ENCODE peak calls at places on chromosomes 13 and 19, in ten cellular contexts. R is adrenal gland, U is ovary, Q is uterus, J is HCT116, F is A549, G is heart left ventricle, D is IMR-90, V is endothelial cell of umbilical vein, A is body of pancreas. E is an unnamed sample.

GRCh38 chr19:3116621-3117020 is 19.2 kb upstream of the GNA15 start:
- DNase-seq in V (no peak), A (no peak), D (no peak), R (no peak), U (no peak), G (peak), F (no peak), J (no peak), Q (no peak), E (no peak)

GRCh38 chr13:99208845-99209527 is 8.3 kb downstream of the UBAC2 start:
- DNase-seq in F (no peak), R (no peak), V (no peak), A (no peak), J (no peak), D (no peak), G (no peak), U (no peak), Q (no peak), E (no peak)

GRCh38 chr19:29517946-29518345 is 7.8 kb upstream of the VSTM2B start:
- DNase-seq in Q (no peak), A (no peak), F (no peak), U (no peak), V (no peak), R (no peak), J (no peak), G (peak), D (no peak), E (no peak)

GRCh38 chr19:33206261-33207039 is 12.3 kb downstream of the LRP3 start:
- DNase-seq in A (no peak), D (no peak), R (no peak), Q (no peak), J (no peak), G (peak), F (no peak), V (no peak), U (no peak), E (no peak)

GRCh38 chr19:58296086-58296485 is 9.1 kb upstream of the ERVK3-1 start:
- DNase-seq in J (no peak), F (no peak), R (no peak), G (no peak), Q (no peak), V (no peak), D (no peak), U (no peak), A (no peak), E (no peak)

GRCh38 chr19:47274071-47274890 is at the start of gene INAFM1:
- DNase-seq in D (peak), J (peak), Q (peak), A (peak), R (peak), U (peak), V (peak), F (peak), G (peak), E (peak)

GRCh38 chr13:85597790-85598500 is 201.3 kb downstream of the SLITRK6 start:
- DNase-seq in J (no peak), G (no peak), R (no peak), Q (no peak), V (no peak), A (no peak), U (no peak), D (peak), F (no peak), E (no peak)

GRCh38 chr19:5828661-5829566 is 10.6 kb downstream of the FUT6 start:
- DNase-seq in V (peak), A (peak), G (no peak), J (no peak), D (no peak), F (no peak), Q (no peak), U (no peak), R (peak), E (no peak)

DNA sequence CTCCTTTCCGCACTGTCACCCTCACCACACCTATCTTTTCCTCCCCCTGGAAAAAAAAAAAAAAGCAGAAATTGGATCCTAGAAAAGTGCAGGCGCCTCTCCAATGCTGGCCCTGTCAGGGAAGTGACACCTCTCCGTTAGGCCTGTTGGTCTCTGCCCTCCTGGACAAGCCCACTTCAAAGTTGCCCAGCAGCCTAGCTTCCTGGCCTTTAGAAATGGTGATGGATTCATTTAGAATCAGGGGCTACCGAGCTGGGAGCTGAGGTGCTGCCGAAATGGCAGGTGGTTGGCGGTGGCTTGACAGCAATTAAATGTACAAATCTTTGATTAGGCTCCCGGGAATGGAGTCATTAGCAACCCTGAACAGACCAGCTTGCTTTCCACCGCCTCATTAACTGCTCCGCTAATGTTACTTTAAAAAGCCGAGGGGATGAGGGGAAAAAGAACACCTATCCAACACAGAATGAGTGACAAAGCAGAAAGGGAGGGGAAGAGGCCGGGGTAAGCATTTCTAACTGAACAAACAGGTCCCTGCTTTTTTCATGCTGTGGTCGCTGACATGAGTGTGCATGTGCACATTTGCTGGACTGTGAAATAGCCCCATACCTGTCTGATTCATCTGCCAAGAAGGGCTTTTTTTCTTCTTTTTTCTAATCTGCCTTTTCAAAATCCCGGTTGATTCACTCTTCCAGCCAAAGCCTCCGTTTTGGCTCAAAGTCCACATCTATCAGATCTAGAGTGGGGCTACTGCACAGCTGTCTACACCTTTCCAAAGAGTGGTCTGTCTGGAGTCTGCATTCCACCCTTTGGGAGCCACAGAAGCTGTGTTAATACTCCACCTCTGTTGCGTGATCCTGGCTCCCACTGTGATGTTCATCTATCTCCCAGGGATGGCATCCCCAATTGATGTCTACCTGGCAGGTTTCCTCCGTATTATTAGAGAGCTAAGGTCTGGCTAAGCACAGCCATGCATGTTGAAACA is 431.9 kb downstream of the COG6 start:
- DNase-seq in F (no peak), R (no peak), J (no peak), G (no peak), U (no peak), Q (no peak), D (no peak), A (peak), V (no peak), E (no peak)
- TF ChIP-seq POLR2A in F (no peak), R (no peak), J (no peak), G (no peak), U (no peak), Q (no peak), D (no peak), A (no peak), V (no peak), E (no peak)

GRCh38 chr19:44747739-44748425 is 626 bp upstream of the BCL3 start:
- DNase-seq in U (peak), G (peak), F (peak), R (peak), D (peak), J (no peak), Q (peak), A (peak), V (peak), E (peak)
- TF ChIP-seq POLR2A in U (no peak), G (no peak), F (no peak), R (peak), D (peak), J (no peak), Q (no peak), A (peak), V (no peak), E (no peak)

DNA sequence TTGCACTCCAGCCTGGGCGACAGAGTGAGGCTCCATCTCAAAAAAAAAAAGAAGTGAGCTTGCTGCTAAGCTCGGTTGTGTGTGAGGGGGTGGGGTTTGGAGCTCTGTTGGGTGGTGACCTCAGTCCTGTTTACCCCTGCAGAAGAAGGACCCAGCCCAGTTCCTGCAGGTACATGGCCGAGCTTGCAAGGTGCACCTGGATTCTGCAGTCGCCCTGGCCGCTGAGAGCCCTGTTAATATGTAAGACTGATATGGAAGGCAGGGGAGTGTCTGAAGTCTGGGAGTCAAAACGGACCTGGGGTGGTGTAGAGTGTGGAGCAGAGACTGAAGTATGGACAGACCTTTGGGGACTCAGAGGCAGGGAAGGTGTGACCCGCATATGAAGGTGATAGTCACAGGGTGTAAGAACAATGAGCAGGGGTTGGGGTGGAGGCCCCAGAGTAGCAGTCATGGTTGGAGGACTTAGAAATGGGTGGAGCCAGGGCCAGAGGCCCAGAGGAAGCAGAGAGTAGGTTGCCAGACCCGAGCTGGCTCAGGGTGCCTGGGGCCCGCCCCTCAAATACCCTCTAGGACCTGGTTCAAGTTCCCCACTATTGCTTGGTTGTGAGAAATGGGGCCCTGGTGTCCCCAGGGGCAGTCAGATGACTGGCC is 13.2 kb downstream of the CLASRP start:
- DNase-seq in G (no peak), R (no peak), J (no peak), A (no peak), V (no peak), Q (no peak), U (no peak), D (no peak), F (no peak), E (no peak)
- TF ChIP-seq POLR2A in G (no peak), R (no peak), J (no peak), A (no peak), V (no peak), Q (no peak), U (no peak), D (no peak), F (no peak), E (no peak)

GRCh38 chr13:49253310-49253709 is 5.6 kb downstream of the CDADC1 start:
- DNase-seq in D (no peak), A (no peak), G (no peak), V (no peak), U (no peak), R (no peak), Q (no peak), F (no peak), J (no peak), E (no peak)

GRCh38 chr13:49246850-49247721 is 639 bp upstream of the CDADC1 start:
- DNase-seq in G (no peak), J (no peak), D (no peak), F (no peak), R (no peak), V (no peak), A (no peak), U (no peak), Q (no peak), E (no peak)

GRCh38 chr13:49248433-49249002 is 793 bp downstream of the CDADC1 start:
- DNase-seq in A (no peak), U (no peak), R (no peak), J (no peak), G (no peak), F (no peak), Q (no peak), V (peak), D (peak), E (no peak)

DNA sequence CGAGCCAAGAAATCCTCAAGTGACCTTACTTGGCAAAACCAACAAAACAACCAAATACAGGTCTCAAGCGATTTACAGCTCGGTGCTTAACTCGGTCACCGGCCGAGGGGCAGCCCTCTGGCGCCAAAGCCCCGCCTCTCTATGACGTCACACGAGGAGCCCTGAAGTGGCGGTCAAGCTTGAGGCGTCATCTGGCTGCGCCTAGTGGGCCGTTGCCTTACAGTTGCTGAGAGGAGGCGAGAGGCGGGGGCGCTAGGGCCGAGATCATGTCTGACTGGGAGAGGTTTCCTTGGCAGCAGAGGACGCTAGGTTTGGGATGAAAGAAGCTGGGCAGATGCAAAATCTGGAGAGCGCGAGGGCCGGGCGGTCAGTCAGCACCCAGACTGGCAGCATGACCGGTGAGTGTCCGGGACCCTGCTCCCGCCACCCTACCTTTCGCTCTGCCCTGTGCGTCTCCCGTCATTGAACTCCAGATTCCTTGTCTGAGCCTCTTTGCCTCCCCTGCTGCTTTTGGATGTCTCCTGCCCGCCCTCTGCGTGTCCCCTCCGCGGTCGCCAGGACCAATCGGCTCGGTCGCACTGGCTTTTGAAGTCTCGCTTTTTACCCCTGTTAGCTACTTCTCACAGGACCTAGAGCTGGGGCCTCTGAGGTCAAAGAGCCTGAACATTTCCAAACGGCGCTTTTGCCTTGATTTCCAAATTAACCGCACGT is at the start of gene CDADC1:
- DNase-seq in A (peak), D (peak), Q (peak), U (peak), V (peak), J (peak), R (peak), G (peak), F (peak), E (peak)
- TF ChIP-seq POLR2A in A (peak), D (peak), Q (peak), U (peak), V (peak), J (no peak), R (peak), G (no peak), F (peak), E (no peak)

GRCh38 chr19:12546903-12547302 is 4.4 kb downstream of the ZNF564 start:
- DNase-seq in D (no peak), F (no peak), U (no peak), V (no peak), G (no peak), A (no peak), R (no peak), J (no peak), Q (no peak), E (no peak)

GRCh38 chr19:12555456-12555930 is 4.2 kb upstream of the ZNF564 start:
- DNase-seq in R (no peak), V (no peak), A (no peak), G (no peak), Q (no peak), J (no peak), D (no peak), F (no peak), U (no peak), E (no peak)

GRCh38 chr19:12545267-12545666 is 6.0 kb downstream of the ZNF564 start:
- DNase-seq in F (no peak), J (no peak), A (no peak), D (no peak), R (no peak), G (no peak), V (no peak), U (no peak), Q (no peak), E (no peak)

GRCh38 chr19:12546068-12546467 is 5.2 kb downstream of the ZNF564 start:
- DNase-seq in J (no peak), D (no peak), F (no peak), U (no peak), R (no peak), A (no peak), V (no peak), G (no peak), Q (no peak), E (no peak)

GRCh38 chr19:12550951-12551832 is at the start of gene ZNF564:
- DNase-seq in V (peak), G (peak), J (peak), A (peak), D (peak), R (peak), U (peak), F (peak), Q (peak), E (peak)
- TF ChIP-seq POLR2A in V (peak), G (no peak), J (peak), A (peak), D (no peak), R (peak), U (peak), F (peak), Q (peak), E (no peak)

GRCh38 chr13:49446473-49446872 is 2.4 kb downstream of the SETDB2 start:
- DNase-seq in R (no peak), V (no peak), U (no peak), A (no peak), J (no peak), F (no peak), G (no peak), D (no peak), Q (no peak), E (no peak)

GRCh38 chr13:49443327-49443688 is 556 bp downstream of the CAB39L start:
- DNase-seq in A (no peak), R (no peak), F (peak), V (peak), U (no peak), G (no peak), Q (no peak), D (peak), J (no peak), E (no peak)

GRCh38 chr13:49444517-49445395 is 682 bp downstream of the SETDB2 start:
- DNase-seq in U (no peak), R (no peak), A (peak), D (peak), G (no peak), J (no peak), F (peak), Q (no peak), V (no peak), E (peak)

GRCh38 chr13:49441846-49442245 is 2.0 kb downstream of the CAB39L start:
- DNase-seq in Q (no peak), D (peak), J (no peak), R (no peak), F (no peak), V (peak), A (no peak), U (no peak), G (no peak), E (no peak)

GRCh38 chr13:49443689-49444516 is at the start of the genes CAB39L and SETDB2:
- DNase-seq in R (peak), V (peak), U (peak), J (peak), A (peak), G (peak), Q (peak), D (peak), F (peak), E (peak)
- TF ChIP-seq POLR2A in R (peak), V (peak), U (peak), J (no peak), A (peak), G (no peak), Q (peak), D (peak), F (peak), E (peak)

GRCh38 chr19:1652471-1653299 is at the start of gene TCF3:
- DNase-seq in R (peak), J (peak), U (peak), Q (peak), V (peak), F (peak), D (peak), A (peak), G (peak), E (peak)
- TF ChIP-seq POLR2A in R (peak), J (no peak), U (peak), Q (peak), V (peak), F (peak), D (no peak), A (peak), G (no peak), E (no peak)

E was measured in testis.